ENCODE peak calls at places on chromosomes 3 and 15, in seven cellular contexts. U is NB4, C is astrocyte of the spinal cord, F is progenitor cell of endocrine pancreas, O is IMR-90, D is right atrium auricular region, M is upper lobe of right lung. R is an unnamed sample.
A peak's percentile ranks its signal among the peaks of the same experiment; 100 is the strongest.

GRCh38 chr3:24270204-24270671 is 224.4 kb downstream of the THRB start:
- DNase-seq in U (no peak), C (no peak), F (no peak), O (no peak), D (no peak), M (no peak), R (no peak)

GRCh38 chr15:32670624-32671022 is 29.1 kb downstream of the SCG5 start:
- DNase-seq in U (no peak), C (no peak), F (no peak), O (no peak), D (no peak), M (no peak), R (no peak)

GRCh38 chr3:96959902-96960596 is 145.7 kb downstream of the EPHA6 start:
- DNase-seq in U (no peak), C (no peak), F (no peak), O (no peak), D (no peak), M (no peak), R (no peak)

GRCh38 chr15:51289290-51289689 is 49.1 kb downstream of the CYP19A1 start:
- DNase-seq in U (no peak), C (no peak), F (no peak), O (no peak), D (no peak), M (no peak), R (no peak)

GRCh38 chr3:142586803-142587406 is 8.4 kb upstream of the ATR start:
- DNase-seq in U (peak; percentile 77), C (peak; percentile 82), F (peak; percentile 24), O (peak; percentile 73), D (no peak), M (no peak), R (no peak)

GRCh38 chr3:152103257-152103656 is 165.5 kb upstream of the MBNL1 start:
- DNase-seq in U (no peak), C (no peak), F (no peak), O (no peak), D (no peak), M (no peak), R (no peak)

GRCh38 chr3:12810013-12810780 is 13.7 kb downstream of the CAND2 start:
- DNase-seq in U (peak; percentile 87), C (peak; percentile 92), F (peak; percentile 93), O (peak; percentile 81), D (peak; percentile 94), M (peak; percentile 98), R (peak; percentile 99)

GRCh38 chr3:20141841-20142240 is 44.2 kb downstream of the SGO1 start:
- DNase-seq in U (no peak), C (peak; percentile 43), F (no peak), O (no peak), D (no peak), M (no peak), R (peak; percentile 24)

GRCh38 chr3:27606537-27606936 is 115.6 kb downstream of the EOMES start:
- DNase-seq in U (no peak), C (peak; percentile 22), F (no peak), O (peak; percentile 75), D (no peak), M (no peak), R (no peak)

GRCh38 chr15:63350178-63350621 is 31.4 kb downstream of the CA12 start:
- DNase-seq in U (no peak), C (no peak), F (no peak), O (no peak), D (peak; percentile 68), M (no peak), R (no peak)

GRCh38 chr15:39596358-39597051 is 15.6 kb downstream of the THBS1 start:
- DNase-seq in U (no peak), C (peak; percentile 32), F (no peak), O (peak; percentile 52), D (no peak), M (no peak), R (no peak)

GRCh38 chr15:41825572-41826535 is 2.0 kb upstream of the JMJD7 start:
- DNase-seq in U (no peak), C (no peak), F (no peak), O (no peak), D (no peak), M (no peak), R (no peak)

GRCh38 chr3:142105991-142106390 is 43.4 kb downstream of the TFDP2 start:
- DNase-seq in U (no peak), C (no peak), F (no peak), O (no peak), D (no peak), M (no peak), R (no peak)

GRCh38 chr3:31664031-31664430 is 131.3 kb downstream of the STT3B start:
- DNase-seq in U (no peak), C (no peak), F (no peak), O (no peak), D (no peak), M (no peak), R (no peak)

GRCh38 chr3:4426782-4427344 is 40.2 kb downstream of the SUMF1 start:
- DNase-seq in U (peak; percentile 86), C (peak; percentile 96), F (no peak), O (peak; percentile 91), D (no peak), M (no peak), R (no peak)

GRCh38 chr3:23071306-23071705 is 131.8 kb upstream of the UBE2E2 start:
- DNase-seq in U (no peak), C (no peak), F (no peak), O (no peak), D (no peak), M (no peak), R (no peak)

DNA sequence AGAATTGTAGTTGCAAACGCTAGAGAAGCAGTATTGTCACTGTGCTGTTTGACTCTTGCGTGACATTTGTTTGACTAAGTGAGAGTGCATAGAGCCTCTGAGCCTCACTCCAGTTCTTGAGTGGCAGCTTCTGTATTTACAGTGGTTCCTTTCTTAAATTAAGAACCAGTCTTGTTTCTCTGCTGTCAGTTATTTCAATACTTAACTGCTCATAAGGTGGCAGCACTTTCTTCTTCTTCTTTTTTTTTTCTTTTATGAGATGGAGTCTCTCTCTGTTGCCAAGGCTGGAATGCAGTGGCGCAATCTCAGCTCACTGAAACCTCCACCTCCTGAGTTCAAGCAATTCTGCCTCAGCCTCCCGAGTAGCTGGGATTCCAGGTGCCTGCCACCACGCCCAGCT is 372.1 kb downstream of the LPP start:
- DNase-seq in U (peak; percentile 1), C (no peak), F (no peak), O (peak; percentile 14), D (no peak), M (peak; percentile 66), R (no peak)
- TF ChIP-seq CTCF in U (no peak), C (no peak), F (no peak), O (no peak), D (no peak), M (no peak), R (no peak)

GRCh38 chr3:58993547-58993946 is 56.3 kb downstream of the CFAP20DC start:
- DNase-seq in U (no peak), C (no peak), F (no peak), O (no peak), D (no peak), M (no peak), R (no peak)

GRCh38 chr3:58996730-58997129 is 53.1 kb downstream of the CFAP20DC start:
- DNase-seq in U (no peak), C (no peak), F (no peak), O (no peak), D (no peak), M (no peak), R (no peak)

GRCh38 chr3:58991623-58992022 is 58.2 kb downstream of the CFAP20DC start:
- DNase-seq in U (no peak), C (no peak), F (no peak), O (no peak), D (no peak), M (no peak), R (no peak)

GRCh38 chr3:58998476-58999117 is 51.2 kb downstream of the CFAP20DC start:
- DNase-seq in U (no peak), C (peak; percentile 86), F (no peak), O (peak; percentile 98), D (no peak), M (no peak), R (no peak)

DNA sequence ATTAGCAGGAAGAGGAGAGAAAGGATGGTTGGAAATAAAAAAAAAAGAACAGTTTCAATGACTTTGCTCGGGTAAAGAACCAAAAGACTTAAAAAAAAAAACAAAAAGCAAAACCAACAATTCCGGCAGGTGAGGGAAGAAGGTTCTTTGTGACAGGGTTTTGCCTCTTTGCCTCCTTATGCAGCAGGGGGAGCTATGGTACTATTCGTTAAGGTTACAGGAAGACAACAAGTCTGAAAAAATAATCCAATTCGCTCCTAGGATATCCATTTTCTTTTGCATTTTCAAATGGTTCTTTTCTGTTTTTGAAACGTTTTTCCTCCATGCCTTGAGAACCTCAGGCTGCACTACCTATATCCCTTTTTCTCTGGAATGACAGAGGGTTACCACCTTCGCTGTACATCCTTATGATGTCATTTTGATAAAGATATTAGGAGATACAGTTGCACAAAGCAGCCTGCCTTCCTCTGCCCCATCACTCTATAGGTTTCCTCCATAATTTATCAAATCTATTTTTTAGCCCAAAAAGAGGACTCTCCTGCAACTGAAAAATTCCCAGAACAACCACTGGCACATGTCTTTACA is 55.0 kb downstream of the CFAP20DC start:
- DNase-seq in U (peak; percentile 51), C (peak; percentile 72), F (peak; percentile 28), O (peak; percentile 79), D (no peak), M (no peak), R (no peak)
- TF ChIP-seq CTCF in U (peak; percentile 75), C (peak; percentile 91), F (peak; percentile 87), O (peak; percentile 85), D (peak; percentile 66), M (peak; percentile 56), R (no peak)

GRCh38 chr3:32947466-32948238 is 3.8 kb upstream of the CCR4 start:
- DNase-seq in U (peak; percentile 91), C (peak; percentile 78), F (peak; percentile 65), O (peak; percentile 75), D (peak; percentile 81), M (peak; percentile 87), R (peak; percentile 53)
- TF ChIP-seq CTCF in U (peak; percentile 62), C (peak; percentile 76), F (peak; percentile 73), O (peak; percentile 78), D (peak; percentile 76), M (peak; percentile 77), R (peak; percentile 32)

GRCh38 chr3:126983653-126984390 is 907 bp downstream of the PLXNA1 start:
- DNase-seq in U (peak; percentile 28), C (peak; percentile 17), F (peak; percentile 59), O (no peak), D (no peak), M (peak; percentile 74), R (peak; percentile 48)
- TF ChIP-seq CTCF in U (no peak), C (no peak), F (no peak), O (no peak), D (no peak), M (no peak), R (no peak)

DNA sequence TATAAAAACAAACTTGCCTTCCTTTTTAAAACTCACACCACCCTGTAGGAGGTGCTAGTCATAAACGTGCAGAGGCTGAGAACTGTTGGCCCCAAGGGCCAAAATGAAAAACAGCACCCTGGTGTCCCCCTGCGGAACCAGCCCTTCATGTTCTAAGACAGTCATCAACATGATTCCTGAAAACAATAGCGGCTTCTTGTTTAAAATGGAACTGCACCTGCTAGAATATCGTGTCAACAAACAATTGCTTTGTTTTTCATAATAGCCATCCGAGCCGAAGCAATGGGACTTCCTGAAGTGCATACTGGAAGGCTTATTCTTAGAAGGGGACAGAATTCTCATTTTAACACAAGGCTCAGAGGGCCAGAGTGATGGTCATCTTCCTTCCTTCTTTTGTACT is 43.7 kb downstream of the MECOM start:
- DNase-seq in U (no peak), C (no peak), F (no peak), O (no peak), D (no peak), M (no peak), R (no peak)
- TF ChIP-seq CTCF in U (no peak), C (no peak), F (no peak), O (no peak), D (peak; percentile 18), M (no peak), R (no peak)

R was measured in ovary.